ENCODE peak calls at places on chromosome 9, in seven cellular contexts. I is cardiac muscle cell, Q is tibial artery, U is lung, R is ovary, N is heart right ventricle, B is AG04450. F is an unnamed sample.

GRCh38 chr9:708182-708555 is 133.3 kb upstream of the DMRT1 start:
- DNase-seq in R (no peak), U (no peak), N (no peak), I (no peak), B (no peak), Q (no peak), F (no peak)

GRCh38 chr9:121359358-121360294 is 10.4 kb downstream of the STOM start:
- DNase-seq in B (no peak), N (no peak), Q (no peak), I (peak), U (no peak), R (no peak), F (no peak)

GRCh38 chr9:37002413-37003217 is 31.5 kb downstream of the PAX5 start:
- DNase-seq in Q (no peak), N (no peak), U (no peak), B (no peak), I (no peak), R (no peak), F (no peak)

GRCh38 chr9:79256691-79257213 is 315.0 kb upstream of the TLE4 start:
- DNase-seq in Q (no peak), I (peak), B (no peak), R (no peak), U (no peak), N (no peak), F (no peak)

GRCh38 chr9:18281291-18281690 is 192.7 kb upstream of the ADAMTSL1 start:
- DNase-seq in N (no peak), I (no peak), R (no peak), B (no peak), Q (no peak), U (no peak), F (no peak)

GRCh38 chr9:92736816-92737606 is 27.6 kb downstream of the BICD2 start:
- DNase-seq in N (no peak), R (peak), B (no peak), I (peak), Q (peak), U (no peak), F (no peak)

GRCh38 chr9:92146610-92147009 is 31.4 kb upstream of the SPTLC1 start:
- DNase-seq in Q (no peak), I (peak), B (no peak), U (no peak), N (no peak), R (peak), F (no peak)

GRCh38 chr9:126372716-126373115 is 46.1 kb downstream of the MVB12B start:
- DNase-seq in U (no peak), B (no peak), Q (no peak), N (no peak), R (no peak), I (no peak), F (no peak)

GRCh38 chr9:5364294-5364990 is 24.8 kb upstream of the RLN1 start:
- DNase-seq in B (no peak), U (no peak), Q (no peak), R (no peak), I (peak), N (no peak), F (no peak)

GRCh38 chr9:136078498-136079011 is 16.5 kb downstream of the NACC2 start:
- DNase-seq in B (no peak), I (no peak), Q (peak), U (no peak), N (no peak), R (no peak), F (no peak)

GRCh38 chr9:132169672-132170392 is 8.0 kb downstream of the NTNG2 start:
- DNase-seq in B (peak), I (peak), U (peak), N (no peak), R (peak), Q (no peak), F (peak)

GRCh38 chr9:19651681-19652080 is 137.2 kb downstream of the SLC24A2 start:
- DNase-seq in U (no peak), R (no peak), Q (no peak), N (no peak), B (no peak), I (no peak), F (no peak)

GRCh38 chr9:120528327-120528726 is 51.6 kb downstream of the CDK5RAP2 start:
- DNase-seq in R (no peak), U (no peak), B (no peak), I (no peak), Q (no peak), N (no peak), F (no peak)

GRCh38 chr9:28887188-28887884 is 1314.1 kb upstream of the C9orf72 start:
- DNase-seq in U (no peak), Q (no peak), R (no peak), N (no peak), B (no peak), I (no peak), F (no peak)

GRCh38 chr9:129617167-129617566 is 3.7 kb downstream of the C9orf50 start:
- DNase-seq in N (no peak), Q (no peak), I (no peak), B (peak), U (no peak), R (no peak), F (no peak)

GRCh38 chr9:35757527-35758275 is 3.6 kb upstream of the MSMP start:
- DNase-seq in R (no peak), Q (peak), U (no peak), N (no peak), B (no peak), I (no peak), F (no peak)

GRCh38 chr9:95138474-95138873 is 179.0 kb downstream of the FANCC start:
- DNase-seq in R (no peak), N (no peak), B (no peak), U (no peak), I (no peak), Q (no peak), F (no peak)

GRCh38 chr9:92043002-92043401 is 72.2 kb downstream of the SPTLC1 start:
- DNase-seq in N (no peak), R (no peak), U (no peak), Q (no peak), B (no peak), I (no peak), F (no peak)

GRCh38 chr9:21402387-21403247 is 6.3 kb upstream of the IFNA8 start:
- DNase-seq in N (no peak), R (no peak), U (no peak), I (peak), B (no peak), Q (no peak), F (no peak)

GRCh38 chr9:27181381-27181780 is 72.4 kb downstream of the TEK start:
- DNase-seq in U (no peak), Q (no peak), N (no peak), R (no peak), I (peak), B (peak), F (no peak)

GRCh38 chr9:127904888-127905728 is 5.7 kb upstream of the ST6GALNAC6 start:
- DNase-seq in Q (no peak), U (no peak), I (no peak), B (no peak), N (no peak), R (no peak), F (peak)
- H3K27ac ChIP-seq in Q (peak), U (peak), I (peak), B (no peak), N (peak), R (peak), F (peak)

DNA sequence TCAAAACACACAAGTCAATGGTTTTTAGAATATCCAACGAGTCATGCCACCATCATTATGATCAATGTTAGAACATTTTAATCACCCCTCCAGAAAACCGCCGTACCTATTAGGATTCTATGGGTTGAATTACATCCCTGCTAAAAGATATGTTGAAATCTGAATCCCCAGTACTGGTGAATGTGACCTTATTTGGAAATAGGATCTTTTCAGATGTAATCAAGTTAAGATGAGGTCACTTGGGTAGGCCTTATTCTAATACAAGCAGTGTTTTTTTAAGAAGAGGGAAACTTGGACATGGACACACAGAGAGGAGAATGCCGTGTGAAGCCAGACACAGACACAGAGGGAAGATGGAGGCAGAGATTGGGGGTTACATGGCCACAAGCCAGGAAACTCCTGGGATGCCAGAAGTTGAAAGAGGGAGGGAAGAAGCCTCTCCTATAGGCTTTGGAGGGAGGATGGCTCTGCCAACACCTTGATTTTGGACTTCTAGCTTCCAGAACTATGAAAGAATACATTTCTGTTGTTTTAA is 183.5 kb downstream of the GNA14 start:
- DNase-seq in R (no peak), N (no peak), B (peak), Q (no peak), I (peak), U (no peak), F (no peak)
- H3K27ac ChIP-seq in R (no peak), N (no peak), B (no peak), Q (no peak), I (no peak), U (no peak), F (no peak)

GRCh38 chr9:127693697-127694096 is 13.1 kb upstream of the CFAP157 start:
- DNase-seq in I (no peak), Q (no peak), N (no peak), R (no peak), U (no peak), B (no peak), F (no peak)
- H3K27ac ChIP-seq in I (no peak), Q (no peak), N (no peak), R (no peak), U (no peak), B (no peak), F (no peak)

GRCh38 chr9:33443047-33443446 is 4.3 kb downstream of the AQP3 start:
- DNase-seq in Q (no peak), R (peak), I (peak), B (no peak), U (no peak), N (no peak), F (no peak)
- H3K27ac ChIP-seq in Q (no peak), R (no peak), I (no peak), B (no peak), U (no peak), N (no peak), F (no peak)

DNA sequence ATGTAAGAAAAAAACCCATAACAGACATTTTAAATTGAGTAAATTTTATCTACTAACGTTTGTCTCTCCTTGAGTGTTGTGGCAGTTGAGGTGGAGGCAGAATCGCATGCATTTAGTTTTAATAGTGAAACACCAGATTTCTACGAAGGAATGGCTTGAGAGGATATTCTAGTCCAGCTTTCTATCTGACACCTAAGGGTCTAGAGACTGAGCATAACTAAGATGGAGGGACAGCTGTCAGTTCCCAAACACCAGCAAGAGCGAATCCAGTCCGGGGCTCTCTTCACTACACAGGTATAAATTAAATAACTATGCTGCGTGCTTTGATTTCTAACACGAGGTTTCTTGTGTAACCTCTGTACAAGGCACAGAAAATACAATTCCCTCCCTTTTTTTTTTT is 1.4 kb downstream of the NCBP1 start:
- DNase-seq in I (no peak), Q (no peak), B (no peak), N (no peak), R (no peak), U (no peak), F (no peak)
- H3K27ac ChIP-seq in I (peak), Q (no peak), B (no peak), N (no peak), R (no peak), U (no peak), F (peak)

GRCh38 chr9:134325813-134326753 is at the start of gene RXRA:
- DNase-seq in U (peak), N (peak), B (peak), Q (peak), I (peak), R (peak), F (peak)

GRCh38 chr9:134323741-134324358 is 2.4 kb upstream of the RXRA start:
- DNase-seq in U (peak), R (peak), N (peak), Q (peak), I (no peak), B (no peak), F (no peak)

GRCh38 chr9:134325096-134325812 is 1.0 kb upstream of the RXRA start:
- DNase-seq in I (peak), Q (peak), N (peak), R (peak), U (peak), B (no peak), F (no peak)

GRCh38 chr9:134322781-134323241 is 3.4 kb upstream of the RXRA start:
- DNase-seq in Q (peak), R (peak), B (no peak), U (no peak), N (no peak), I (no peak), F (no peak)

GRCh38 chr9:134324359-134325095 is 1.7 kb upstream of the RXRA start:
- DNase-seq in N (no peak), I (no peak), U (no peak), Q (peak), B (no peak), R (peak), F (no peak)
- H3K27ac ChIP-seq in N (peak), I (peak), U (peak), Q (peak), B (no peak), R (peak), F (no peak)

GRCh38 chr9:4137755-4138154 is 162.1 kb downstream of the GLIS3 start:
- DNase-seq in R (no peak), B (no peak), Q (no peak), U (no peak), N (no peak), I (peak), F (no peak)

GRCh38 chr9:4139201-4139600 is 160.7 kb downstream of the GLIS3 start:
- DNase-seq in I (no peak), R (no peak), U (no peak), Q (no peak), N (no peak), B (no peak), F (no peak)

GRCh38 chr9:4138180-4138579 is 161.7 kb downstream of the GLIS3 start:
- DNase-seq in R (no peak), Q (no peak), N (no peak), I (peak), U (no peak), B (no peak), F (no peak)

GRCh38 chr9:4138781-4139180 is 161.1 kb downstream of the GLIS3 start:
- DNase-seq in R (no peak), I (peak), B (no peak), N (no peak), U (no peak), Q (no peak), F (no peak)

DNA sequence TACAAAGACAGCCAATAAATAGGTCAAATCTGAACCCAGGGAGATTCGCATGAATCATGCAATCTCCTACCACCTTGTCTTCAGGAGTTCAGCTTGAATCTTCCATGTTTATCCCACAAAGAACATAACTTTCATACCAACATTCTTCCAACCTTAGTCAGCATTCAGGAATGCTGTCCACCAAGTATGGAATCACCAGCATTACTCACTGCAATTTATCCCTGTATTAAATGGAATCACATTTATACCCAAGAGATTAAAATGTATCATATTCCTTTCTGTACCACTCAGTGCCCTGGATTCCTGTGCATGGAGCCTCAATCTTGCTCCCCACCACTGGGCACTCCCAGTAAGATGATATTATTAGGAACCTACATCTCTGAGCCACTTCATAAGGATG is 162.6 kb downstream of the GLIS3 start:
- DNase-seq in Q (no peak), N (no peak), B (peak), I (peak), R (no peak), U (no peak), F (no peak)
- H3K27ac ChIP-seq in Q (no peak), N (no peak), B (peak), I (no peak), R (no peak), U (no peak), F (no peak)

DNA sequence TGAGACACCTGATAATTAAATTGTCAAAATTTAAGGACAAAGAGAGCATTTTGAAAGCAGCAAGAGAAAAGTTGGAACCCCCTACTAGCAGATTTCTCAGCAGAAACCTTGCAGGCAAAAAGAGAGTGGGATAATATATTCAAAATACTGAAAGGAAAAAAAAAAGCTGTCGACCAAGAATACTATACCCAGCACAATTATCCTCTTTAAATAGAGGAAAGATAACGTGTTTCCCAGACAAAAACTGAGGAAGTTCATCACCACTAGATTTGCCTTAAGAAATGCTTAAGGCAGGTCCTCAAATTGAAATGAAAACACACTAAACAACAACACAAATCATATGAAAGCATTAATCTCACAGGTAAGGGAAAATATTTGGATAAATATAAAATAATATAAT is 27.0 kb downstream of the HSD17B3 start:
- DNase-seq in Q (no peak), N (no peak), U (no peak), R (no peak), B (no peak), I (no peak), F (no peak)
- H3K27ac ChIP-seq in Q (no peak), N (no peak), U (no peak), R (no peak), B (no peak), I (no peak), F (no peak)

F was measured in CD4-positive, CD25-positive, alpha-beta regulatory T cell.